ENCODE peak calls at places on chromosome 20, in seven cellular contexts. One of them, this sample, is unnamed.

GRCh38 chr20:38635721-38636285 is 34.2 kb downstream of the ARHGAP40 start:
- DNase-seq in breast epithelium: no peak
- DNase-seq in endothelial cell of umbilical vein: no peak
- DNase-seq in HCT116: no peak
- DNase-seq in SK-N-SH: no peak
- DNase-seq in transverse colon: no peak
- DNase-seq in esophagus muscularis mucosa: no peak
- DNase-seq in this sample: no peak

GRCh38 chr20:11216451-11217314 is 542.9 kb upstream of the JAG1 start:
- DNase-seq in transverse colon: no peak
- DNase-seq in breast epithelium: no peak
- DNase-seq in SK-N-SH: no peak
- DNase-seq in HCT116: no peak
- DNase-seq in esophagus muscularis mucosa: no peak
- DNase-seq in endothelial cell of umbilical vein: peak
- DNase-seq in this sample: no peak

GRCh38 chr20:43949741-43950618 is 35.3 kb downstream of the TOX2 start:
- DNase-seq in transverse colon: peak
- DNase-seq in HCT116: no peak
- DNase-seq in breast epithelium: no peak
- DNase-seq in SK-N-SH: peak
- DNase-seq in esophagus muscularis mucosa: no peak
- DNase-seq in endothelial cell of umbilical vein: no peak
- DNase-seq in this sample: no peak

GRCh38 chr20:50980071-50980681 is 21.6 kb downstream of the MOCS3 start:
- DNase-seq in HCT116: no peak
- DNase-seq in endothelial cell of umbilical vein: peak
- DNase-seq in esophagus muscularis mucosa: no peak
- DNase-seq in breast epithelium: no peak
- DNase-seq in transverse colon: no peak
- DNase-seq in SK-N-SH: no peak
- DNase-seq in this sample: no peak

GRCh38 chr20:45832619-45833018 is 980 bp upstream of the SNX21 start:
- DNase-seq in SK-N-SH: no peak
- DNase-seq in transverse colon: no peak
- DNase-seq in endothelial cell of umbilical vein: no peak
- DNase-seq in esophagus muscularis mucosa: no peak
- DNase-seq in HCT116: no peak
- DNase-seq in breast epithelium: no peak
- DNase-seq in this sample: no peak

GRCh38 chr20:38545771-38546170 is 35.2 kb upstream of the ADIG start:
- DNase-seq in breast epithelium: no peak
- DNase-seq in endothelial cell of umbilical vein: no peak
- DNase-seq in transverse colon: no peak
- DNase-seq in SK-N-SH: no peak
- DNase-seq in esophagus muscularis mucosa: no peak
- DNase-seq in HCT116: no peak
- DNase-seq in this sample: no peak

GRCh38 chr20:53785320-53785719 is 191.7 kb upstream of the ZNF217 start:
- DNase-seq in esophagus muscularis mucosa: no peak
- DNase-seq in breast epithelium: no peak
- DNase-seq in endothelial cell of umbilical vein: no peak
- DNase-seq in SK-N-SH: no peak
- DNase-seq in transverse colon: no peak
- DNase-seq in HCT116: no peak
- DNase-seq in this sample: no peak

GRCh38 chr20:58194176-58194796 is 34.2 kb downstream of the ANKRD60 start:
- DNase-seq in endothelial cell of umbilical vein: no peak
- DNase-seq in HCT116: no peak
- DNase-seq in breast epithelium: no peak
- DNase-seq in transverse colon: no peak
- DNase-seq in SK-N-SH: no peak
- DNase-seq in esophagus muscularis mucosa: no peak
- DNase-seq in this sample: no peak

GRCh38 chr20:21237956-21238355 is 65.2 kb upstream of the XRN2 start:
- DNase-seq in esophagus muscularis mucosa: no peak
- DNase-seq in breast epithelium: no peak
- DNase-seq in SK-N-SH: no peak
- DNase-seq in transverse colon: no peak
- DNase-seq in HCT116: no peak
- DNase-seq in endothelial cell of umbilical vein: no peak
- DNase-seq in this sample: no peak

DNA sequence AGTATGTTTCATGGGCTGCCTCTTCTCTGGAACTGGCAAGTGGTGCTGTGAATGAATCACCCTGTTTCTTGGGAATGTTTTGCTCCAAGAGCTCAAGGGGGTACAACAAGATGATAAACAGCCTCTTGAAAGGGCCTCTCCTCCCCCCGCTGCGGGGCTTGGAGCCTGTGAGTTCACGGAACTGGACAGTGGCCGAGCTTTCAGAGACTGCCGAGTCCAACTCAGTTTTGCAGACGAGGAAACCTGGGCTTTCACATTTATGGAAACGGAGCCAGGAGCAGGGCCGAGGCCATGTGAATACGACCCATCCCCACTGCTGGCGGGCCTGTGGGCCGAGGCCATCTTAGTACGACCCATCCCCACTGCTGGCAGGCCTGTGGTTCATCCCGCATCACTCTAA is 18.2 kb upstream of the SRC start:
- DNase-seq in HCT116: no peak
- DNase-seq in breast epithelium: no peak
- DNase-seq in SK-N-SH: no peak
- DNase-seq in transverse colon: peak
- DNase-seq in endothelial cell of umbilical vein: no peak
- DNase-seq in esophagus muscularis mucosa: no peak
- DNase-seq in this sample: no peak
- TF ChIP-seq POLR2AphosphoS5 in HCT116: no peak
- TF ChIP-seq POLR2AphosphoS5 in breast epithelium: no peak
- TF ChIP-seq POLR2AphosphoS5 in SK-N-SH: no peak
- TF ChIP-seq POLR2AphosphoS5 in transverse colon: peak
- TF ChIP-seq POLR2AphosphoS5 in endothelial cell of umbilical vein: no peak
- TF ChIP-seq POLR2AphosphoS5 in esophagus muscularis mucosa: peak
- TF ChIP-seq POLR2AphosphoS5 in this sample: peak

GRCh38 chr20:37200926-37201826 is 21.8 kb upstream of the MROH8 start:
- DNase-seq in endothelial cell of umbilical vein: no peak
- DNase-seq in transverse colon: no peak
- DNase-seq in esophagus muscularis mucosa: no peak
- DNase-seq in breast epithelium: no peak
- DNase-seq in HCT116: no peak
- DNase-seq in SK-N-SH: no peak
- DNase-seq in this sample: no peak

GRCh38 chr20:37200376-37200775 is 21.0 kb upstream of the MROH8 start:
- DNase-seq in transverse colon: no peak
- DNase-seq in SK-N-SH: no peak
- DNase-seq in esophagus muscularis mucosa: no peak
- DNase-seq in HCT116: no peak
- DNase-seq in endothelial cell of umbilical vein: no peak
- DNase-seq in breast epithelium: no peak
- DNase-seq in this sample: no peak

GRCh38 chr20:37204056-37204455 is 24.7 kb upstream of the MROH8 start:
- DNase-seq in breast epithelium: no peak
- DNase-seq in endothelial cell of umbilical vein: no peak
- DNase-seq in transverse colon: no peak
- DNase-seq in HCT116: no peak
- DNase-seq in SK-N-SH: no peak
- DNase-seq in esophagus muscularis mucosa: no peak
- DNase-seq in this sample: no peak

GRCh38 chr20:37202267-37202943 is 23.1 kb upstream of the MROH8 start:
- DNase-seq in transverse colon: peak
- DNase-seq in endothelial cell of umbilical vein: peak
- DNase-seq in SK-N-SH: peak
- DNase-seq in HCT116: peak
- DNase-seq in esophagus muscularis mucosa: no peak
- DNase-seq in breast epithelium: no peak
- DNase-seq in this sample: no peak

GRCh38 chr20:37201827-37202162 is 22.4 kb upstream of the MROH8 start:
- DNase-seq in esophagus muscularis mucosa: no peak
- DNase-seq in SK-N-SH: peak
- DNase-seq in HCT116: no peak
- DNase-seq in endothelial cell of umbilical vein: no peak
- DNase-seq in transverse colon: no peak
- DNase-seq in breast epithelium: no peak
- DNase-seq in this sample: no peak
- H3K4me3 ChIP-seq in esophagus muscularis mucosa: no peak
- H3K4me3 ChIP-seq in SK-N-SH: no peak
- H3K4me3 ChIP-seq in HCT116: no peak
- H3K4me3 ChIP-seq in endothelial cell of umbilical vein: no peak
- H3K4me3 ChIP-seq in transverse colon: no peak
- H3K4me3 ChIP-seq in breast epithelium: no peak
- H3K4me3 ChIP-seq in this sample: no peak

DNA sequence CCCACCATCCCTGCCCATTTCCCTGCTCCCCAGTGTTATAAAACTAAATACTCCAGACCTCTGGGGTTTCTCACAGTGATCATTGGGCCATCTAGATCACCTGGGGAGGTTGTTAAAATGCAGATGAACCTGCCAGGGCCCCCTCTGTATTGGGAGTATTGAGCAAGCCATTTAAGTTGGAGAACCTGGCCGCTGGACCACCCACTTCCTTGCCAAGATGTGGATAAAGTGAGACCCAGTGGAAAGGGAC is 1.5 kb downstream of the ID1 start:
- DNase-seq in esophagus muscularis mucosa: no peak
- DNase-seq in breast epithelium: no peak
- DNase-seq in transverse colon: peak
- DNase-seq in HCT116: no peak
- DNase-seq in endothelial cell of umbilical vein: no peak
- DNase-seq in SK-N-SH: no peak
- DNase-seq in this sample: no peak
- TF ChIP-seq POLR2AphosphoS5 in esophagus muscularis mucosa: no peak
- TF ChIP-seq POLR2AphosphoS5 in breast epithelium: no peak
- TF ChIP-seq POLR2AphosphoS5 in transverse colon: no peak
- TF ChIP-seq POLR2AphosphoS5 in HCT116: no peak
- TF ChIP-seq POLR2AphosphoS5 in endothelial cell of umbilical vein: no peak
- TF ChIP-seq POLR2AphosphoS5 in SK-N-SH: no peak
- TF ChIP-seq POLR2AphosphoS5 in this sample: no peak

DNA sequence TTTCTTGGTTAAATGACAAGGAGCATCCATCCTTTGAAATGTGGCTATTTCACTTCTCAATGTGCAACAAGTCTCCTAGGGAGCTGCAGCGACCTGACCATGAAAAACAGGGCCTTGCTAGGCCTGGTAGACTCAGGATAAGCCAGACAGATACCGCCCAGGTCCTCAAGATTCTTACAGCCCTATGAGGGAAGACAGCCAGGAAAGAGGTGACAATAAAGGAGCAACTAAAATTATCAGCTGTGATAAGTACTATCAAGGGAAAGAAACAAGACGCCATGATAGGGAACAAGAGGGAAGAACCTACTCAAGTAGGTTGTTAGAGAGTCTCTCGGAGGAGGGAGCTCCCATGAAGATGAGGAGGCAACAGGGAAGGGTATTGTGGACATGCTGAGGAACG is 51.4 kb upstream of the EMILIN3 start:
- DNase-seq in esophagus muscularis mucosa: no peak
- DNase-seq in endothelial cell of umbilical vein: no peak
- DNase-seq in transverse colon: no peak
- DNase-seq in breast epithelium: no peak
- DNase-seq in HCT116: no peak
- DNase-seq in SK-N-SH: no peak
- DNase-seq in this sample: no peak
- H3K4me3 ChIP-seq in esophagus muscularis mucosa: no peak
- H3K4me3 ChIP-seq in endothelial cell of umbilical vein: no peak
- H3K4me3 ChIP-seq in transverse colon: no peak
- H3K4me3 ChIP-seq in breast epithelium: no peak
- H3K4me3 ChIP-seq in HCT116: no peak
- H3K4me3 ChIP-seq in SK-N-SH: no peak
- H3K4me3 ChIP-seq in this sample: no peak

DNA sequence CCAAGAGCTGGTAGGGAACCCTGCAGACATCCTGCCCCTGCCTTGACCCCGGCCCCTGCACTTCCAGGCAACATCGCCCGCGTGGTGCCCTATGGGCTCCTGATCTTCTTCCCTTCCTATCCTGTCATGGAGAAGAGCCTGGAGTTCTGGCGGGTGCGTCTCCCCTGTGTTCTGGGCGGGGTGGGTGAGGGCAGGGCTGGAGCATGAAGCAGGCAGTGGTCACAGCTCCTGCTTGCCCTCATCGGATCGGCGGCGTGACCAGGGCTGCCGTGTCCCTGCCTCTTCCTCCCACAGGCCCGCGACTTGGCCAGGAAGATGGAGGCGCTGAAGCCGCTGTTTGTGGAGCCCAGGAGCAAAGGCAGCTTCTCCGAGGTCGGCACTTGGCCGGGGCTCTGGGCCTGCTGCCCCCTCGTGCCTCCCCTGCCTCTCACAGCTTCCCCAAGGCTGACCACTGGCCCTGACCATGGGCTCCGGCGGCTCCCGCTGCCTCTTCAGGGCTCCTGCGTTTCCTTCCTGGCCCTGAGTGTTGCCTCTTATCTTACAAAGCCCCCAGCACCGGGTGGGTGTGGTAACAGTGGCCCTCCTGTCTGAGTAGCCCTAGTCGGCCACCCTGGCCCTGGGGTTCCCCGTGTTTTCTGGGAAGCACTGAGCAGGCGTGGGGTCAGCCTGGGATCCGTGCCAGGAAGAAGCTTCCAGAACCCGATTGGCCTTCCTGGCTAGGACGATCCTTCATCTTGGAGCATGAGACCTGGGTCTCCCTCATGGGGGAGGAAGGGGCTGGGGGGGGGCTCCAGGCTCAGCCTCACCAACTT is 8.0 kb upstream of the TNFRSF6B start:
- DNase-seq in transverse colon: no peak
- DNase-seq in esophagus muscularis mucosa: no peak
- DNase-seq in HCT116: no peak
- DNase-seq in endothelial cell of umbilical vein: no peak
- DNase-seq in breast epithelium: no peak
- DNase-seq in SK-N-SH: no peak
- DNase-seq in this sample: no peak
- TF ChIP-seq POLR2AphosphoS5 in transverse colon: no peak
- TF ChIP-seq POLR2AphosphoS5 in esophagus muscularis mucosa: no peak
- TF ChIP-seq POLR2AphosphoS5 in HCT116: no peak
- TF ChIP-seq POLR2AphosphoS5 in endothelial cell of umbilical vein: no peak
- TF ChIP-seq POLR2AphosphoS5 in breast epithelium: no peak
- TF ChIP-seq POLR2AphosphoS5 in SK-N-SH: no peak
- TF ChIP-seq POLR2AphosphoS5 in this sample: no peak

GRCh38 chr20:3082955-3083952 is 1.3 kb downstream of the AVP start:
- DNase-seq in esophagus muscularis mucosa: no peak
- DNase-seq in transverse colon: no peak
- DNase-seq in breast epithelium: no peak
- DNase-seq in HCT116: no peak
- DNase-seq in SK-N-SH: peak
- DNase-seq in endothelial cell of umbilical vein: no peak
- DNase-seq in this sample: no peak
- H3K4me3 ChIP-seq in esophagus muscularis mucosa: peak
- H3K4me3 ChIP-seq in transverse colon: peak
- H3K4me3 ChIP-seq in breast epithelium: peak
- H3K4me3 ChIP-seq in HCT116: no peak
- H3K4me3 ChIP-seq in SK-N-SH: no peak
- H3K4me3 ChIP-seq in endothelial cell of umbilical vein: no peak
- H3K4me3 ChIP-seq in this sample: peak

This sample was measured in vagina.